ENCODE peak calls at places on chromosomes 2 and 18, in nine cellular contexts. M is iPS-NIHi11, R is AG09309, S is SK-N-MC, W is GM13977, X is lower lobe of right lung, I is spleen, K is hippocampal formation, P is cardiac muscle cell. U is an unnamed sample.

GRCh38 chr18:31819106-31819924 is 58.6 kb upstream of the SLC25A52 start:
- DNase-seq in M (peak), R (peak), S (peak), W (peak), X (no peak), I (no peak), K (no peak), P (peak), U (peak)

GRCh38 chr2:239700946-239701345 is 300.1 kb upstream of the HDAC4 start:
- DNase-seq in M (no peak), R (no peak), S (no peak), W (no peak), X (no peak), I (no peak), K (peak), P (no peak), U (no peak)

GRCh38 chr2:25698752-25699151 is 25.4 kb upstream of the DTNB start:
- DNase-seq in M (no peak), R (no peak), S (no peak), W (no peak), X (no peak), I (no peak), K (no peak), P (no peak), U (no peak)

GRCh38 chr2:167103757-167104133 is 215.5 kb downstream of the XIRP2 start:
- DNase-seq in M (no peak), R (no peak), S (no peak), W (no peak), X (no peak), I (no peak), K (no peak), P (no peak), U (no peak)

GRCh38 chr18:68734311-68734710 is 19.4 kb upstream of the TMX3 start:
- DNase-seq in M (no peak), R (no peak), S (no peak), W (no peak), X (no peak), I (no peak), K (no peak), P (no peak), U (no peak)

GRCh38 chr18:765764-766549 is 46.1 kb downstream of the YES1 start:
- DNase-seq in M (no peak), R (no peak), S (no peak), W (no peak), X (no peak), I (no peak), K (no peak), P (no peak), U (no peak)

GRCh38 chr2:235551965-235552364 is 58.1 kb downstream of the AGAP1 start:
- DNase-seq in M (peak), R (peak), S (no peak), W (no peak), X (peak), I (peak), K (peak), P (peak), U (peak)

GRCh38 chr2:215940645-215941184 is 72.6 kb downstream of the MREG start:
- DNase-seq in M (no peak), R (no peak), S (no peak), W (no peak), X (no peak), I (no peak), K (no peak), P (no peak), U (no peak)

GRCh38 chr2:55047677-55048299 is 2.5 kb downstream of the RTN4 start:
- DNase-seq in M (no peak), R (no peak), S (no peak), W (no peak), X (no peak), I (no peak), K (no peak), P (no peak), U (no peak)

GRCh38 chr2:147173186-147173575 is 671.6 kb upstream of the ACVR2A start:
- DNase-seq in M (no peak), R (no peak), S (no peak), W (no peak), X (no peak), I (no peak), K (no peak), P (no peak), U (no peak)

GRCh38 chr2:37671013-37671815 is at the start of gene CDC42EP3:
- DNase-seq in M (peak), R (no peak), S (no peak), W (peak), X (peak), I (peak), K (no peak), P (peak), U (no peak)

GRCh38 chr2:238163494-238164198 is 4.9 kb downstream of the ERFE start:
- DNase-seq in M (peak), R (no peak), S (no peak), W (no peak), X (no peak), I (peak), K (no peak), P (peak), U (no peak)

GRCh38 chr18:7814754-7815315 is 247.7 kb downstream of the PTPRM start:
- DNase-seq in M (no peak), R (no peak), S (no peak), W (no peak), X (no peak), I (no peak), K (no peak), P (no peak), U (no peak)

GRCh38 chr2:52404866-52405265 is 1362.7 kb upstream of the CHAC2 start:
- DNase-seq in M (no peak), R (no peak), S (no peak), W (no peak), X (no peak), I (no peak), K (no peak), P (no peak), U (no peak)

GRCh38 chr18:12393510-12393909 is 14.2 kb upstream of the PRELID3A start:
- DNase-seq in M (no peak), R (no peak), S (no peak), W (no peak), X (no peak), I (no peak), K (no peak), P (no peak), U (no peak)

GRCh38 chr2:67799889-67800288 is 262.9 kb downstream of the C1D start:
- DNase-seq in M (no peak), R (no peak), S (no peak), W (no peak), X (no peak), I (no peak), K (no peak), P (no peak), U (no peak)

GRCh38 chr18:25832008-25832604 is 258.3 kb downstream of the SS18 start:
- DNase-seq in M (peak), R (peak), S (no peak), W (peak), X (peak), I (no peak), K (peak), P (peak), U (peak)

GRCh38 chr18:12744103-12744502 is 41.3 kb downstream of the PSMG2 start:
- DNase-seq in M (no peak), R (peak), S (peak), W (peak), X (no peak), I (no peak), K (no peak), P (peak), U (peak)

GRCh38 chr18:78678318-78678695 is 301.3 kb upstream of the SALL3 start:
- DNase-seq in M (no peak), R (no peak), S (no peak), W (no peak), X (no peak), I (peak), K (no peak), P (no peak), U (no peak)

GRCh38 chr2:30708491-30709290 is 98.6 kb downstream of the CAPN13 start:
- DNase-seq in M (peak), R (no peak), S (no peak), W (no peak), X (no peak), I (no peak), K (no peak), P (no peak), U (no peak)

GRCh38 chr2:226583715-226584114 is 215.9 kb downstream of the IRS1 start:
- DNase-seq in M (peak), R (peak), S (no peak), W (no peak), X (no peak), I (no peak), K (no peak), P (no peak), U (peak)

GRCh38 chr2:238700122-238700457 is 147.8 kb upstream of the TWIST2 start:
- DNase-seq in M (no peak), R (no peak), S (no peak), W (no peak), X (peak), I (no peak), K (no peak), P (no peak), U (no peak)

GRCh38 chr18:22703883-22704626 is 229.1 kb upstream of the RBBP8 start:
- DNase-seq in M (peak), R (no peak), S (peak), W (peak), X (no peak), I (no peak), K (no peak), P (peak), U (peak)

GRCh38 chr18:76491801-76492668 is 3.0 kb downstream of the ZNF516 start:
- DNase-seq in M (peak), R (no peak), S (no peak), W (peak), X (peak), I (peak), K (peak), P (peak), U (no peak)

GRCh38 chr2:162992828-162993227 is 154.3 kb upstream of the KCNH7 start:
- DNase-seq in M (no peak), R (no peak), S (no peak), W (no peak), X (no peak), I (no peak), K (no peak), P (no peak), U (no peak)

GRCh38 chr2:201909961-201910361 is 103.6 kb downstream of the CDK15 start:
- DNase-seq in M (no peak), R (peak), S (no peak), W (no peak), X (no peak), I (no peak), K (no peak), P (no peak), U (no peak)

GRCh38 chr2:209331291-209331844 is 92.5 kb upstream of the MAP2 start:
- DNase-seq in M (peak), R (peak), S (peak), W (peak), X (no peak), I (no peak), K (no peak), P (peak), U (peak)

GRCh38 chr2:169664978-169665930 is 29.0 kb downstream of the CFAP210 start:
- DNase-seq in M (no peak), R (no peak), S (no peak), W (no peak), X (no peak), I (no peak), K (no peak), P (no peak), U (no peak)

GRCh38 chr2:22458439-22458838 is 926.5 kb upstream of the KLHL29 start:
- DNase-seq in M (no peak), R (no peak), S (no peak), W (no peak), X (no peak), I (no peak), K (no peak), P (no peak), U (no peak)

GRCh38 chr18:9474103-9474982 is 970 bp upstream of the RALBP1 start:
- DNase-seq in M (peak), R (peak), S (no peak), W (no peak), X (no peak), I (peak), K (no peak), P (peak), U (no peak)

GRCh38 chr2:69306897-69307695 is 79.9 kb downstream of the GFPT1 start:
- DNase-seq in M (peak), R (no peak), S (peak), W (peak), X (peak), I (peak), K (peak), P (peak), U (peak)

GRCh38 chr2:152038451-152038958 is 60.3 kb downstream of the CACNB4 start:
- DNase-seq in M (no peak), R (no peak), S (no peak), W (no peak), X (peak), I (no peak), K (no peak), P (no peak), U (no peak)

GRCh38 chr2:12821656-12822055 is 104.9 kb downstream of the TRIB2 start:
- DNase-seq in M (no peak), R (no peak), S (no peak), W (no peak), X (no peak), I (no peak), K (no peak), P (no peak), U (no peak)

GRCh38 chr2:20868377-20868776 is 45.5 kb upstream of the LDAH start:
- DNase-seq in M (no peak), R (no peak), S (no peak), W (peak), X (no peak), I (no peak), K (no peak), P (no peak), U (no peak)

GRCh38 chr2:240570531-240571313 is 2.4 kb downstream of the RNPEPL1 start:
- DNase-seq in M (no peak), R (no peak), S (no peak), W (no peak), X (peak), I (peak), K (no peak), P (no peak), U (no peak)

U was measured in HFF-Myc.